ENCODE peak calls at places on chromosomes 13 and 19, in seven cellular contexts. L is left ventricle myocardium inferior, G is testis, I is upper lobe of right lung, E is GM23338, V is tibial nerve, K is PC-3. F is an unnamed sample.
A peak's percentile ranks its signal among the peaks of the same experiment; 100 is the strongest.

GRCh38 chr19:43470288-43470687 is 4.9 kb upstream of the LYPD3 start:
- DNase-seq in L (no peak), G (no peak), I (no peak), E (peak; percentile 29), V (no peak), K (peak; percentile 80), F (peak; percentile 49)

GRCh38 chr19:18612772-18613588 is at the start of gene TMEM59L:
- DNase-seq in L (no peak), G (peak; percentile 38), I (no peak), E (peak; percentile 65), V (no peak), K (no peak), F (peak; percentile 45)

GRCh38 chr19:30131246-30131645 is 189.2 kb downstream of the URI1 start:
- DNase-seq in L (no peak), G (no peak), I (peak; percentile 54), E (no peak), V (no peak), K (no peak), F (no peak)

GRCh38 chr19:34165295-34165738 is 7.0 kb upstream of the LSM14A start:
- DNase-seq in L (no peak), G (no peak), I (no peak), E (no peak), V (no peak), K (no peak), F (no peak)

GRCh38 chr13:59677966-59678814 is 485.5 kb downstream of the DIAPH3 start:
- DNase-seq in L (no peak), G (peak; percentile 16), I (no peak), E (peak; percentile 78), V (no peak), K (peak; percentile 68), F (no peak)

GRCh38 chr13:20174656-20175405 is 14.0 kb upstream of the GJA3 start:
- DNase-seq in L (peak; percentile 42), G (peak; percentile 23), I (peak; percentile 90), E (no peak), V (peak; percentile 44), K (peak; percentile 99), F (no peak)

GRCh38 chr13:87524775-87525174 is 146.4 kb upstream of the SLITRK5 start:
- DNase-seq in L (no peak), G (no peak), I (no peak), E (no peak), V (no peak), K (no peak), F (no peak)

GRCh38 chr13:30734434-30734833 is 909 bp upstream of the ALOX5AP start:
- DNase-seq in L (no peak), G (no peak), I (no peak), E (no peak), V (no peak), K (peak; percentile 61), F (no peak)

GRCh38 chr13:68676513-68677115 is 1431.0 kb upstream of the ATXN8OS start:
- DNase-seq in L (no peak), G (no peak), I (no peak), E (no peak), V (no peak), K (no peak), F (no peak)

GRCh38 chr19:54456423-54457373 is 6.9 kb downstream of the LENG9 start:
- DNase-seq in L (no peak), G (no peak), I (no peak), E (no peak), V (no peak), K (no peak), F (no peak)

GRCh38 chr13:105773887-105774538 is 761.4 kb downstream of the EFNB2 start:
- DNase-seq in L (no peak), G (no peak), I (no peak), E (no peak), V (no peak), K (peak; percentile 72), F (no peak)

GRCh38 chr13:60094385-60095088 is 69.2 kb downstream of the DIAPH3 start:
- DNase-seq in L (no peak), G (no peak), I (no peak), E (no peak), V (no peak), K (no peak), F (no peak)

GRCh38 chr19:45640849-45641273 is 1.7 kb upstream of the EML2 start:
- DNase-seq in L (no peak), G (no peak), I (peak; percentile 72), E (peak; percentile 89), V (no peak), K (peak; percentile 23), F (peak; percentile 19)

GRCh38 chr19:30649934-30650614 is 277.9 kb downstream of the ZNF536 start:
- DNase-seq in L (no peak), G (peak; percentile 70), I (no peak), E (peak; percentile 79), V (no peak), K (peak; percentile 54), F (no peak)

GRCh38 chr19:16470911-16471811 is 609 bp downstream of the EPS15L1 start:
- DNase-seq in L (no peak), G (no peak), I (no peak), E (peak; percentile 65), V (no peak), K (peak; percentile 42), F (no peak)

GRCh38 chr13:30730526-30730925 is 4.8 kb upstream of the ALOX5AP start:
- DNase-seq in L (no peak), G (no peak), I (no peak), E (peak; percentile 69), V (no peak), K (no peak), F (no peak)

GRCh38 chr13:28611654-28612131 is 47.2 kb upstream of the POMP start:
- DNase-seq in L (no peak), G (no peak), I (no peak), E (no peak), V (no peak), K (no peak), F (no peak)

GRCh38 chr19:11881151-11881800 is 6.3 kb upstream of the ZNF69 start:
- DNase-seq in L (peak; percentile 20), G (peak; percentile 75), I (peak; percentile 63), E (peak; percentile 89), V (no peak), K (peak; percentile 56), F (peak; percentile 41)

GRCh38 chr13:72586519-72586918 is 140.9 kb downstream of the MZT1 start:
- DNase-seq in L (no peak), G (peak; percentile 26), I (no peak), E (no peak), V (no peak), K (no peak), F (no peak)

GRCh38 chr13:30615851-30616311 is 1.8 kb upstream of the USPL1 start:
- DNase-seq in L (no peak), G (no peak), I (no peak), E (no peak), V (no peak), K (peak; percentile 19), F (no peak)

GRCh38 chr19:49871349-49871985 is 4.1 kb upstream of the PNKP start:
- DNase-seq in L (no peak), G (no peak), I (no peak), E (no peak), V (no peak), K (no peak), F (no peak)

GRCh38 chr19:57719424-57719823 is 8.0 kb downstream of the ZNF671 start:
- DNase-seq in L (no peak), G (no peak), I (no peak), E (no peak), V (no peak), K (no peak), F (no peak)

GRCh38 chr13:30849611-30850010 is 56.5 kb upstream of the MEDAG start:
- DNase-seq in L (no peak), G (no peak), I (no peak), E (no peak), V (no peak), K (no peak), F (no peak)

DNA sequence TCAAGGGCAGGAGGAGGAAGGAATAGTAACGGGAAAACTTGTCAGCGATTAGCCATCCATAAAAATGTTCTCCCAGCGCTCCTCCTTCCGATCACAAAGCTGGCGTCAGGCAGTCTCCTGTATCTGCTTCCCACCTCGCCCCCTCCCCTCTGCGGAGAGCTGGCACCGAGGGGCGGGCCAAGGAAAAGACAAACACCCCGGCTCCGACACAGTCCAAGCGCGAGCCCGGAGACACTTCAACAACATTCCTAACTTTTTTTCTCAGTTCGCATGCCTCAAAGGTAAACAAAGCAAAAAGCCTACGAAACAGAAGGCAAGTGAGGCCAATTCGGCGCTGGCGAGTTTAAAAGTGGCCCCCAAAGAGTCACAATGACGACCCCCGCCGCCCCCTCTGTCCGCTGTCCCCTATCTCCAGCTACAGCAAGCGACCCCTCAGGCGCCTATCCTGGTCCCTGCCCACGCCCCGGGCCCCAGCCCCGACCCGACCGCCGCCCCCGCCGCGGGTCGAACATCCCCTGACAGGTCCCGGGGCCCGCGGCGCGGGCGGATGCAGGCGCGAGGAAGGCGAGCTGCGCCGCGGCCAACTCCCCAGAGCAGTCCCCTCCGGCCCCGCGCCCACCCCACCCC is 719 bp downstream of the SMAD9 start:
- DNase-seq in L (peak; percentile 37), G (peak; percentile 56), I (peak; percentile 76), E (peak; percentile 76), V (no peak), K (peak; percentile 8), F (no peak)
- H3K4me1 ChIP-seq in L (peaks cover 24% of the 10 kb centered on the region), G (no peaks in the 10 kb centered on the region), I (peaks cover 8% of the 10 kb centered on the region), E (peaks cover 15% of the 10 kb centered on the region), V (no peaks in the 10 kb centered on the region), K (peaks cover 4% of the 10 kb centered on the region), F (no peaks in the 10 kb centered on the region)

GRCh38 chr13:99421758-99422555 is 79.3 kb upstream of the TM9SF2 start:
- DNase-seq in L (no peak), G (peak; percentile 9), I (peak; percentile 30), E (no peak), V (no peak), K (no peak), F (no peak)
- H3K27me3 ChIP-seq in L (peaks cover 89% of the 10 kb centered on the region), G (no peaks in the 10 kb centered on the region), I (no peaks in the 10 kb centered on the region), E (no peaks in the 10 kb centered on the region), V (no peaks in the 10 kb centered on the region), K (peaks cover 4% of the 10 kb centered on the region), F (no peaks in the 10 kb centered on the region)

GRCh38 chr13:114153485-114154080 is 21.2 kb upstream of the RASA3 start:
- DNase-seq in L (no peak), G (no peak), I (peak; percentile 45), E (no peak), V (no peak), K (no peak), F (no peak)
- H3K4me1 ChIP-seq in L (peaks cover 4% of the 10 kb centered on the region), G (no peaks in the 10 kb centered on the region), I (peaks cover 10% of the 10 kb centered on the region), E (no peaks in the 10 kb centered on the region), V (no peaks in the 10 kb centered on the region), K (peaks cover 15% of the 10 kb centered on the region), F (peaks cover 64% of the 10 kb centered on the region)

DNA sequence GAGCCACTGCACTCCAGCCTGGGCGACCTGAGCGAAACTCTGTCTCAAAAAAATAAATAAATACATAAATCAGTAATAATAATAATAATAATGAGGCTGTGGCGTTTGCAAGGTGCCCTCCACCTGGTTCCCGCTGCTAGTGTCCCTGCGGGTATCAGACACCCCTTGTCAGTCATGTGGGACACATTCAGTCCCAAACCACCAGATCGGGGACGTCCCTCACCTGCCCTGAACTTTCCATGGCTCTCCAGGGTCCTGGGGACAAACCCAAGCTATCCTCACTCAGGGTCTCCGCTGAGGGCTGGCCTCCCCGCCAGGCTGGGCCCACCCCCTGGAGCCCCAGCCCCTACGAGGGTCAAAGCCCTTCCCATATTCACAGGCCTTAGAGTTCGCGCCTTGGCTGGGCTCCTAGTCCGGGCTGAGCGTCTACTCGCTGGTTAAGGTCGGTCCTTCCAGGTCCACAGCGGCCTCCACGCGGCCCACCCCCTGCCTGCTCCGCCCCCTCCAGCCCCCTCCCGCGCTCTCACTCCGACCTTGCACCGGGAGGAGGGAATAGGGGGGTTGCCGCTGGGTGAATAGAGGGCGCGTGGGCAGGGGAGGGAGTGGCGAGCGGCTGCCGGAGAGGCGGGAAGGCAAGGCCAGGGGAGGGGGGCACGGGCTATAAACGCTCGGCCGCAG is 349 bp upstream of the KISS1R start:
- DNase-seq in L (no peak), G (no peak), I (no peak), E (peak; percentile 69), V (no peak), K (no peak), F (no peak)
- H3K27me3 ChIP-seq in L (peaks cover 56% of the 10 kb centered on the region), G (no peaks in the 10 kb centered on the region), I (peaks cover 56% of the 10 kb centered on the region), E (peaks cover 80% of the 10 kb centered on the region), V (peaks cover 3% of the 10 kb centered on the region), K (peaks cover 7% of the 10 kb centered on the region), F (peaks cover 17% of the 10 kb centered on the region)

F was measured in effector memory CD4-positive, alpha-beta T cell.